ENCODE peak calls at places on chromosomes 11 and 22, in seven cellular contexts. Y is pancreas; V is cardiac fibroblast; R is HFF-Myc; B is naive thymus-derived CD8-positive, alpha-beta T cell; K is mucosa of gallbladder; M is mucosa of descending colon. Z is an unnamed sample.

GRCh38 chr11:12130180-12130980 is 20.0 kb downstream of the MICAL2 start:
- DNase-seq in Y (no peak), V (no peak), R (no peak), B (no peak), K (no peak), M (peak), Z (peak)

GRCh38 chr11:72072348-72072747 is 8.0 kb downstream of the NUMA1 start:
- DNase-seq in Y (no peak), V (peak), R (peak), B (no peak), K (no peak), M (no peak), Z (peak)

GRCh38 chr11:18280438-18281046 is 14.5 kb downstream of the SAA1 start:
- DNase-seq in Y (no peak), V (no peak), R (no peak), B (no peak), K (no peak), M (no peak), Z (no peak)

GRCh38 chr11:12312132-12312531 is 65.2 kb upstream of the PARVA start:
- DNase-seq in Y (no peak), V (no peak), R (no peak), B (no peak), K (no peak), M (no peak), Z (no peak)

GRCh38 chr11:107545101-107545514 is 20.4 kb downstream of the ALKBH8 start:
- DNase-seq in Y (no peak), V (peak), R (no peak), B (no peak), K (no peak), M (no peak), Z (no peak)

GRCh38 chr22:24518228-24518627 is 23.1 kb downstream of the UPB1 start:
- DNase-seq in Y (no peak), V (no peak), R (no peak), B (no peak), K (no peak), M (no peak), Z (no peak)

GRCh38 chr22:28395920-28396447 is 283.7 kb downstream of the TTC28 start:
- DNase-seq in Y (no peak), V (peak), R (no peak), B (no peak), K (no peak), M (no peak), Z (no peak)

GRCh38 chr22:22999473-22999872 is 70.8 kb upstream of the GNAZ start:
- DNase-seq in Y (no peak), V (no peak), R (no peak), B (no peak), K (no peak), M (no peak), Z (no peak)

GRCh38 chr11:133934599-133935550 is 21.9 kb downstream of the IGSF9B start:
- DNase-seq in Y (no peak), V (peak), R (no peak), B (no peak), K (peak), M (peak), Z (peak)

GRCh38 chr11:105911454-105911853 is 110.6 kb downstream of the MSANTD4 start:
- DNase-seq in Y (no peak), V (no peak), R (no peak), B (no peak), K (no peak), M (no peak), Z (no peak)

GRCh38 chr11:118705111-118705741 is 25.8 kb upstream of the TREH start:
- DNase-seq in Y (no peak), V (no peak), R (no peak), B (peak), K (no peak), M (no peak), Z (no peak)

GRCh38 chr11:62400281-62400680 is 18.6 kb upstream of the SCGB1A1 start:
- DNase-seq in Y (no peak), V (no peak), R (no peak), B (no peak), K (no peak), M (peak), Z (no peak)

GRCh38 chr22:42459273-42460040 is 27.3 kb upstream of the NFAM1 start:
- DNase-seq in Y (no peak), V (no peak), R (no peak), B (no peak), K (no peak), M (no peak), Z (peak)

GRCh38 chr11:63933459-63933858 is 5.3 kb upstream of the NAA40 start:
- DNase-seq in Y (no peak), V (no peak), R (no peak), B (no peak), K (no peak), M (no peak), Z (no peak)

GRCh38 chr11:32309541-32310217 is 125.7 kb downstream of the WT1 start:
- DNase-seq in Y (no peak), V (no peak), R (no peak), B (no peak), K (no peak), M (no peak), Z (no peak)

GRCh38 chr11:128908391-128909246 is 17.5 kb downstream of the KCNJ5 start:
- DNase-seq in Y (peak), V (peak), R (peak), B (no peak), K (peak), M (peak), Z (peak)

GRCh38 chr22:23803001-23803819 is 16.4 kb downstream of the SMARCB1 start:
- DNase-seq in Y (no peak), V (no peak), R (no peak), B (no peak), K (no peak), M (peak), Z (peak)

GRCh38 chr11:66221012-66221411 is 47.4 kb upstream of the RAB1B start:
- DNase-seq in Y (no peak), V (no peak), R (no peak), B (no peak), K (no peak), M (no peak), Z (no peak)

GRCh38 chr11:118621898-118622375 is 14.5 kb downstream of the PHLDB1 start:
- DNase-seq in Y (peak), V (no peak), R (no peak), B (no peak), K (no peak), M (peak), Z (no peak)

GRCh38 chr11:85590848-85591483 is 36.2 kb downstream of the DLG2 start:
- DNase-seq in Y (no peak), V (peak), R (peak), B (no peak), K (no peak), M (no peak), Z (peak)

GRCh38 chr11:58923300-58923788 is 15.9 kb upstream of the GLYATL1 start:
- DNase-seq in Y (no peak), V (peak), R (no peak), B (peak), K (peak), M (no peak), Z (peak)

GRCh38 chr11:79285756-79286155 is 155.1 kb downstream of the TENM4 start:
- DNase-seq in Y (no peak), V (no peak), R (no peak), B (no peak), K (no peak), M (no peak), Z (no peak)

GRCh38 chr22:33577862-33578411 is 342.3 kb downstream of the LARGE1 start:
- DNase-seq in Y (no peak), V (no peak), R (no peak), B (no peak), K (no peak), M (no peak), Z (peak)

GRCh38 chr22:28714043-28714442 is 27.6 kb downstream of the CHEK2 start:
- DNase-seq in Y (no peak), V (no peak), R (no peak), B (no peak), K (no peak), M (no peak), Z (no peak)

GRCh38 chr11:119121811-119122124 is 388 bp downstream of the HINFP start:
- DNase-seq in Y (no peak), V (no peak), R (no peak), B (no peak), K (no peak), M (no peak), Z (no peak)

GRCh38 chr11:126949066-126949945 is 51.3 kb downstream of the KIRREL3 start:
- DNase-seq in Y (no peak), V (no peak), R (no peak), B (no peak), K (no peak), M (no peak), Z (no peak)

GRCh38 chr11:130166457-130166784 is 6.8 kb downstream of the ST14 start:
- DNase-seq in Y (no peak), V (peak), R (peak), B (no peak), K (peak), M (no peak), Z (peak)

GRCh38 chr11:74820763-74821162 is 72.1 kb downstream of the RNF169 start:
- DNase-seq in Y (no peak), V (peak), R (peak), B (no peak), K (no peak), M (no peak), Z (no peak)